ENCODE peak calls at places on chromosomes 13 and 19, in ten cellular contexts. I is Caco-2; S is CD4-positive, alpha-beta T cell; Q is left ventricle myocardium inferior; D is Peyer's patch; Y is body of pancreas; C is tibial nerve; B is H7; T is naive thymus-derived CD4-positive, alpha-beta T cell; L is Panc1. M is an unnamed sample. For H3K27me3, the result is how much of the 10 kb centered on the place peaks cover.

GRCh38 chr13:29428310-29428991 is 167.0 kb downstream of the SLC7A1 start:
- DNase-seq in I (peak), S (no peak), Q (peak), D (no peak), Y (peak), C (no peak), B (peak), T (no peak), L (no peak), M (peak)

GRCh38 chr13:41649659-41650058 is 192.3 kb downstream of the RGCC start:
- DNase-seq in I (peak), S (no peak), Q (no peak), D (no peak), Y (no peak), C (no peak), B (peak), T (no peak), L (no peak), M (no peak)

GRCh38 chr13:32381539-32381938 is 46.4 kb downstream of the N4BP2L1 start:
- DNase-seq in I (peak), S (no peak), Q (no peak), D (no peak), Y (no peak), C (peak), B (peak), T (peak), L (no peak), M (peak)

GRCh38 chr13:59679239-59679638 is 484.5 kb downstream of the DIAPH3 start:
- DNase-seq in I (no peak), S (no peak), Q (no peak), D (no peak), Y (no peak), C (no peak), B (no peak), T (no peak), L (no peak), M (peak)

GRCh38 chr19:39224910-39225309 is 19.9 kb downstream of the IFNL3 start:
- DNase-seq in I (no peak), S (no peak), Q (no peak), D (no peak), Y (no peak), C (no peak), B (peak), T (no peak), L (no peak), M (no peak)

GRCh38 chr13:86870388-86870966 is 800.7 kb upstream of the SLITRK5 start:
- DNase-seq in I (no peak), S (no peak), Q (no peak), D (no peak), Y (no peak), C (no peak), B (no peak), T (no peak), L (no peak), M (no peak)

GRCh38 chr13:114125589-114125988 is 6.8 kb downstream of the RASA3 start:
- DNase-seq in I (no peak), S (no peak), Q (no peak), D (no peak), Y (no peak), C (no peak), B (no peak), T (no peak), L (no peak), M (no peak)

GRCh38 chr13:73767747-73768315 is 366.4 kb downstream of the KLF12 start:
- DNase-seq in I (peak), S (peak), Q (no peak), D (peak), Y (no peak), C (no peak), B (peak), T (no peak), L (no peak), M (peak)

GRCh38 chr19:50252111-50252886 is 48.9 kb downstream of the MYH14 start:
- DNase-seq in I (peak), S (peak), Q (no peak), D (peak), Y (no peak), C (no peak), B (peak), T (no peak), L (no peak), M (peak)

DNA sequence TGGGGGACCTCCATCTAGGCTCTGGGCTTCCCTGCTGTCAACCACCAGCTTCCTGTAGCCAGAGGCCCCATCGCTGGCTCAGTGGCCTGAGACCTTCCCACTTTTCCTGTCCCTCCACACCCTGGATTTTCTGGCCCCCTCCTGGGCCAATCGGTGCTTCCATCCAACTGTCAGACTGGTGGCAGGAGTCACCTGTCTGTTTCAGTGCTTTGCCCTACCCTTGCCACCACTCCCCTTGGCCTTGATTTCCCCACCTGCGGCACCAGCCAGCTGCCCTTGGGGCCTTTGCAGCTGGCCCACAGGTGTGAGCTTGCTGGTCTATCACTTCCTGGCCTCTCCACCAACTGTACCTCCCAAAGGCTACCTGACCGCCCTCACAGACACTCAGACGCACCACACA is 12.5 kb downstream of the VSIG10L start:
- DNase-seq in I (no peak), S (no peak), Q (no peak), D (no peak), Y (no peak), C (no peak), B (no peak), T (no peak), L (no peak), M (no peak)
- H3K27me3 ChIP-seq in I (under half), S (under half), Q (half or more), D (under half), Y (under half), C (half or more), B (under half), T (under half), L (under half), M (under half)

GRCh38 chr19:7869453-7869909 is 4.7 kb downstream of the PRR36 start:
- DNase-seq in I (peak), S (peak), Q (peak), D (peak), Y (peak), C (no peak), B (peak), T (peak), L (no peak), M (no peak)
- H3K27me3 ChIP-seq in I (under half), S (under half), Q (half or more), D (under half), Y (under half), C (half or more), B (half or more), T (under half), L (under half), M (under half)

DNA sequence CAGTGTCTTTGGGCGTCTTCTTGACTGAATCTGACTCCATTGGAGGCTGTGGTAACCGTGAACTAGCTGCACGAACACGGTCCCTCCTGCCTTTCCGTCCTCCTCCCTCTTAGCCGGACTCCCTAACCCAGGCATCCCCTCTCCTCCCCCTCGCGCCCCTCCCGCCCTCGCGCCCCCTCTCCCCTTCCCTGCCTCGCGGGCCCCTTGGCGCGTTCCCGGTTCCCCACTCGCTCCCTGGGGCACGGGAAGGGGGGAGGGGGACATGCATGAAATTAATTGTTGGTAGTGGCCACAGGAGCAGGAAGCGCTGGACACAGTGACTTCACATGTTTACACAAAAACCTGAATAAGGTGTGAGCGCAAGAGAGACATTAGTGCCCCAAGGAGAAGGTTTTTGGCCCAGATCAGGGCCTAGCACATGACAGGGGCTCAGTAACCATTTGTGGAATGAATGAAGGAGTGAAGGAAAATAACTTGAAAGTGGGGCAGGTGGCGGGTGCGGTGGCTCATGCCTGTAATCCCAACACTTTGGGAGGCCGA is 279 bp downstream of the DMRTC2 start:
- DNase-seq in I (no peak), S (no peak), Q (no peak), D (no peak), Y (no peak), C (no peak), B (no peak), T (no peak), L (no peak), M (no peak)
- H3K27me3 ChIP-seq in I (under half), S (under half), Q (half or more), D (under half), Y (under half), C (under half), B (under half), T (under half), L (under half), M (under half)

GRCh38 chr19:42135836-42136235 is 3.6 kb upstream of the POU2F2 start:
- DNase-seq in I (no peak), S (no peak), Q (no peak), D (no peak), Y (no peak), C (no peak), B (no peak), T (no peak), L (no peak), M (no peak)
- H3K27me3 ChIP-seq in I (under half), S (under half), Q (half or more), D (under half), Y (under half), C (half or more), B (under half), T (under half), L (under half), M (under half)

DNA sequence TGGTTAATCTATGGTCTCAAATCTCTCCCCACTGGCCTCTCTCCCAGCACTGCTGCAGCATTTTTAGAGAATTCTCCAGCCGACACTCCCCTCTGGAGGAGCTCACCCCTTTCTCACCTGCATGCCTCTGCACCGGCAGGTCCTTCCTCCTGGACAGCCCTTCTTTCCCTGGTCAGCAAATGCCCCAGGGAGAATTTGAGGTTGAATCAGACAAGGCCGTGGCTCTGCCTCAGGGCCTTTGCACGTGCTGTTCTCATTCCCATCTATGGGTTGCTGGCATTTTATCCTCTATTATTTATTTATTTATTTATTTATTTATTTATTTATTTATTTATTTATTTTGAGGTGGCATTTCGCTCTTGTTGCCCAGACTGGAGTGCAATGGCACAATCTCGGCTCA is 1.4 kb upstream of the DOCK6 start:
- DNase-seq in I (no peak), S (no peak), Q (no peak), D (no peak), Y (no peak), C (no peak), B (peak), T (no peak), L (no peak), M (no peak)
- H3K27me3 ChIP-seq in I (under half), S (under half), Q (under half), D (under half), Y (under half), C (under half), B (under half), T (under half), L (under half), M (under half)

M was measured in BE2C.